ENCODE peak calls at places on chromosomes 3 and 15, in eight cellular contexts. U is NCI-H2029; H is NCI-H526; L is GM23248; P is activated T-cell treated with anti-CD3 and anti-CD28 coated beads for 24 hours; N is KBM-7; C is type B pancreatic cell; I is stimulated activated CD8-positive, alpha-beta memory T cell treated with anti-CD3 and anti-CD28 coated beads, Interleukin-7, amount 100 ng/mL, for 24 hours. S is an unnamed sample.

GRCh38 chr3:27345959-27346865 is 23.0 kb downstream of the NEK10 start:
- DNase-seq in H (no peak), I (no peak), P (no peak), L (no peak), C (no peak), N (no peak), U (no peak), S (no peak)

GRCh38 chr3:193593666-193594025 is 638 bp downstream of the OPA1 start:
- DNase-seq in U (peak), P (peak), H (peak), C (no peak), I (no peak), L (peak), N (no peak), S (no peak)

GRCh38 chr15:74403981-74404563 is 29.7 kb downstream of the SEMA7A start:
- DNase-seq in N (peak), U (no peak), I (no peak), H (peak), L (no peak), P (no peak), C (no peak), S (peak)

GRCh38 chr15:82739086-82739485 is 29.4 kb upstream of the AP3B2 start:
- DNase-seq in P (no peak), N (no peak), I (no peak), L (peak), U (no peak), H (no peak), C (no peak), S (no peak)

GRCh38 chr15:95446854-95447253 is 883.6 kb upstream of the NR2F2 start:
- DNase-seq in H (peak), P (peak), I (no peak), N (peak), C (no peak), L (no peak), U (no peak), S (peak)

GRCh38 chr3:105425153-105425502 is 58.4 kb downstream of the ALCAM start:
- DNase-seq in P (no peak), U (no peak), N (no peak), H (no peak), C (no peak), L (no peak), I (no peak), S (no peak)

GRCh38 chr3:134601539-134602439 is 49.0 kb downstream of the KY start:
- DNase-seq in P (no peak), I (no peak), N (no peak), L (peak), H (peak), C (peak), U (no peak), S (no peak)

GRCh38 chr3:72969766-72970165 is 26.8 kb upstream of the PPP4R2 start:
- DNase-seq in P (no peak), N (no peak), H (no peak), L (peak), C (no peak), U (no peak), I (no peak), S (no peak)

GRCh38 chr3:7512048-7512447 is 651.1 kb downstream of the GRM7 start:
- DNase-seq in N (no peak), I (no peak), P (no peak), C (no peak), H (no peak), U (no peak), L (no peak), S (no peak)

GRCh38 chr3:170278632-170279031 is 56.4 kb downstream of the PRKCI start:
- DNase-seq in H (no peak), P (no peak), I (no peak), C (no peak), N (no peak), U (peak), L (no peak), S (no peak)

GRCh38 chr3:183698318-183698731 is 728 bp downstream of the YEATS2 start:
- DNase-seq in I (peak), U (no peak), H (peak), C (peak), L (peak), P (no peak), N (no peak), S (no peak)

GRCh38 chr15:65796610-65797012 is 4.5 kb upstream of the DENND4A start:
- DNase-seq in L (peak), U (no peak), C (no peak), N (peak), I (no peak), H (no peak), P (no peak), S (no peak)

GRCh38 chr3:194089357-194090177 is 46.4 kb upstream of the HES1 start:
- DNase-seq in L (peak), H (no peak), U (no peak), P (no peak), I (no peak), C (no peak), N (peak), S (peak)

GRCh38 chr3:71444028-71444860 is 139.3 kb downstream of the FOXP1 start:
- DNase-seq in L (peak), N (peak), H (no peak), U (no peak), C (no peak), P (no peak), I (no peak), S (peak)

GRCh38 chr3:174700736-174701135 is 158.4 kb upstream of the NAALADL2 start:
- DNase-seq in I (no peak), L (no peak), C (no peak), U (no peak), P (no peak), N (no peak), H (no peak), S (no peak)

GRCh38 chr3:49656541-49657112 is 17.5 kb upstream of the APEH start:
- DNase-seq in L (peak), I (no peak), C (no peak), H (no peak), P (no peak), N (peak), U (no peak), S (no peak)

GRCh38 chr3:131535596-131535995 is 32.8 kb upstream of the MRPL3 start:
- DNase-seq in N (no peak), H (peak), C (no peak), L (peak), I (no peak), P (no peak), U (no peak), S (no peak)

GRCh38 chr3:138944136-138944658 is 2.7 kb downstream of the FOXL2 start:
- DNase-seq in U (no peak), I (no peak), H (no peak), P (no peak), N (no peak), C (no peak), L (no peak), S (no peak)

GRCh38 chr15:31125061-31125460 is 23.5 kb upstream of the TRPM1 start:
- DNase-seq in I (no peak), N (no peak), P (no peak), U (no peak), L (no peak), C (no peak), H (no peak), S (no peak)

GRCh38 chr15:99187886-99188285 is 61.5 kb downstream of the TTC23 start:
- DNase-seq in U (no peak), L (peak), H (no peak), I (no peak), C (no peak), N (no peak), P (no peak), S (no peak)

GRCh38 chr3:149703474-149703873 is 45.6 kb upstream of the WWTR1 start:
- DNase-seq in P (no peak), C (no peak), L (peak), N (no peak), I (no peak), U (no peak), H (no peak), S (no peak)

GRCh38 chr3:14810070-14810732 is 8.6 kb upstream of the FGD5 start:
- DNase-seq in U (no peak), H (peak), P (no peak), I (no peak), L (peak), C (no peak), N (no peak), S (peak)

GRCh38 chr3:154184582-154184981 is 63.4 kb downstream of the ARHGEF26 start:
- DNase-seq in H (no peak), L (no peak), C (no peak), P (no peak), N (no peak), I (no peak), U (no peak), S (no peak)